ENCODE peak calls at places on chromosomes 5 and 9, in nine cellular contexts. One of them, this sample, is unnamed.

GRCh38 chr9:22041792-22042191 is 32.7 kb upstream of the CDKN2B start:
- DNase-seq in HuH-7: no peak
- DNase-seq in endothelial cell: no peak
- DNase-seq in KBM-7: no peak
- DNase-seq in NCI-H1417: no peak
- DNase-seq in Kasumi-1: no peak
- DNase-seq in PC-3: peak
- DNase-seq in H4: no peak
- DNase-seq in kidney tubule cell: peak
- DNase-seq in this sample: peak

GRCh38 chr5:152542741-152543140 is 137.7 kb upstream of the NMUR2 start:
- DNase-seq in PC-3: peak
- DNase-seq in H4: no peak
- DNase-seq in Kasumi-1: peak
- DNase-seq in KBM-7: peak
- DNase-seq in NCI-H1417: no peak
- DNase-seq in kidney tubule cell: peak
- DNase-seq in endothelial cell: peak
- DNase-seq in HuH-7: no peak
- DNase-seq in this sample: peak

GRCh38 chr5:62341783-62342475 is 35.9 kb downstream of the KIF2A start:
- DNase-seq in kidney tubule cell: no peak
- DNase-seq in HuH-7: no peak
- DNase-seq in H4: no peak
- DNase-seq in PC-3: no peak
- DNase-seq in Kasumi-1: no peak
- DNase-seq in endothelial cell: no peak
- DNase-seq in NCI-H1417: no peak
- DNase-seq in KBM-7: no peak
- DNase-seq in this sample: no peak

GRCh38 chr5:93162201-93162654 is 418.8 kb downstream of the NR2F1-AS1 start:
- DNase-seq in KBM-7: no peak
- DNase-seq in NCI-H1417: peak
- DNase-seq in H4: peak
- DNase-seq in HuH-7: no peak
- DNase-seq in PC-3: peak
- DNase-seq in kidney tubule cell: peak
- DNase-seq in endothelial cell: no peak
- DNase-seq in Kasumi-1: no peak
- DNase-seq in this sample: peak

GRCh38 chr5:72788851-72789505 is 27.5 kb upstream of the TNPO1 start:
- DNase-seq in HuH-7: no peak
- DNase-seq in NCI-H1417: no peak
- DNase-seq in Kasumi-1: no peak
- DNase-seq in H4: no peak
- DNase-seq in PC-3: peak
- DNase-seq in kidney tubule cell: peak
- DNase-seq in KBM-7: no peak
- DNase-seq in endothelial cell: no peak
- DNase-seq in this sample: no peak

GRCh38 chr9:84294551-84294950 is 46.0 kb downstream of the SLC28A3 start:
- DNase-seq in Kasumi-1: no peak
- DNase-seq in HuH-7: no peak
- DNase-seq in KBM-7: no peak
- DNase-seq in PC-3: no peak
- DNase-seq in kidney tubule cell: no peak
- DNase-seq in NCI-H1417: no peak
- DNase-seq in H4: no peak
- DNase-seq in endothelial cell: no peak
- DNase-seq in this sample: no peak

GRCh38 chr5:156380846-156381245 is 53.9 kb downstream of the SGCD start:
- DNase-seq in endothelial cell: no peak
- DNase-seq in kidney tubule cell: peak
- DNase-seq in H4: no peak
- DNase-seq in PC-3: no peak
- DNase-seq in Kasumi-1: no peak
- DNase-seq in KBM-7: no peak
- DNase-seq in HuH-7: no peak
- DNase-seq in NCI-H1417: no peak
- DNase-seq in this sample: no peak

GRCh38 chr5:155150012-155150411 is 136.5 kb downstream of the KIF4B start:
- DNase-seq in NCI-H1417: no peak
- DNase-seq in endothelial cell: no peak
- DNase-seq in Kasumi-1: peak
- DNase-seq in PC-3: no peak
- DNase-seq in HuH-7: no peak
- DNase-seq in H4: no peak
- DNase-seq in kidney tubule cell: no peak
- DNase-seq in KBM-7: peak
- DNase-seq in this sample: no peak

GRCh38 chr5:172110921-172111873 is 76.8 kb downstream of the STK10 start:
- DNase-seq in endothelial cell: no peak
- DNase-seq in H4: peak
- DNase-seq in HuH-7: no peak
- DNase-seq in PC-3: peak
- DNase-seq in Kasumi-1: peak
- DNase-seq in kidney tubule cell: no peak
- DNase-seq in KBM-7: peak
- DNase-seq in NCI-H1417: no peak
- DNase-seq in this sample: peak

GRCh38 chr5:14929293-14930065 is 57.9 kb upstream of the ANKH start:
- DNase-seq in kidney tubule cell: no peak
- DNase-seq in HuH-7: no peak
- DNase-seq in NCI-H1417: no peak
- DNase-seq in endothelial cell: no peak
- DNase-seq in Kasumi-1: no peak
- DNase-seq in PC-3: no peak
- DNase-seq in H4: no peak
- DNase-seq in KBM-7: no peak
- DNase-seq in this sample: peak

GRCh38 chr9:80504525-80505235 is 932.9 kb downstream of the TLE4 start:
- DNase-seq in H4: no peak
- DNase-seq in Kasumi-1: no peak
- DNase-seq in endothelial cell: no peak
- DNase-seq in HuH-7: no peak
- DNase-seq in KBM-7: no peak
- DNase-seq in PC-3: no peak
- DNase-seq in kidney tubule cell: no peak
- DNase-seq in NCI-H1417: no peak
- DNase-seq in this sample: peak

GRCh38 chr5:120564013-120564412 is 99.9 kb downstream of the PRR16 start:
- DNase-seq in Kasumi-1: no peak
- DNase-seq in H4: peak
- DNase-seq in kidney tubule cell: no peak
- DNase-seq in HuH-7: no peak
- DNase-seq in endothelial cell: no peak
- DNase-seq in NCI-H1417: no peak
- DNase-seq in KBM-7: no peak
- DNase-seq in PC-3: no peak
- DNase-seq in this sample: no peak

GRCh38 chr5:59673438-59674058 is 220.0 kb downstream of the PDE4D start:
- DNase-seq in PC-3: peak
- DNase-seq in kidney tubule cell: peak
- DNase-seq in HuH-7: no peak
- DNase-seq in Kasumi-1: peak
- DNase-seq in KBM-7: peak
- DNase-seq in NCI-H1417: peak
- DNase-seq in endothelial cell: no peak
- DNase-seq in H4: peak
- DNase-seq in this sample: peak

GRCh38 chr9:20569525-20569924 is 52.8 kb downstream of the MLLT3 start:
- DNase-seq in endothelial cell: no peak
- DNase-seq in HuH-7: no peak
- DNase-seq in H4: no peak
- DNase-seq in PC-3: peak
- DNase-seq in kidney tubule cell: no peak
- DNase-seq in Kasumi-1: no peak
- DNase-seq in NCI-H1417: no peak
- DNase-seq in KBM-7: no peak
- DNase-seq in this sample: no peak

GRCh38 chr9:38621434-38622082 is 1.2 kb upstream of the ANKRD18A start:
- DNase-seq in KBM-7: no peak
- DNase-seq in PC-3: peak
- DNase-seq in H4: no peak
- DNase-seq in HuH-7: no peak
- DNase-seq in Kasumi-1: no peak
- DNase-seq in endothelial cell: peak
- DNase-seq in NCI-H1417: peak
- DNase-seq in kidney tubule cell: peak
- DNase-seq in this sample: no peak

GRCh38 chr9:108776920-108777650 is 78.7 kb downstream of the ACTL7B start:
- DNase-seq in KBM-7: no peak
- DNase-seq in NCI-H1417: peak
- DNase-seq in endothelial cell: no peak
- DNase-seq in Kasumi-1: peak
- DNase-seq in kidney tubule cell: peak
- DNase-seq in HuH-7: no peak
- DNase-seq in PC-3: peak
- DNase-seq in H4: peak
- DNase-seq in this sample: peak

GRCh38 chr5:133383580-133383939 is 228.8 kb downstream of the FSTL4 start:
- DNase-seq in KBM-7: no peak
- DNase-seq in endothelial cell: no peak
- DNase-seq in kidney tubule cell: no peak
- DNase-seq in H4: no peak
- DNase-seq in HuH-7: no peak
- DNase-seq in Kasumi-1: no peak
- DNase-seq in NCI-H1417: peak
- DNase-seq in PC-3: no peak
- DNase-seq in this sample: no peak

GRCh38 chr5:94240616-94241287 is 377.7 kb downstream of the KIAA0825 start:
- DNase-seq in HuH-7: no peak
- DNase-seq in H4: no peak
- DNase-seq in NCI-H1417: no peak
- DNase-seq in PC-3: peak
- DNase-seq in KBM-7: no peak
- DNase-seq in endothelial cell: no peak
- DNase-seq in Kasumi-1: no peak
- DNase-seq in kidney tubule cell: no peak
- DNase-seq in this sample: no peak

GRCh38 chr9:72006481-72006880 is 53.9 kb downstream of the C9orf57 start:
- DNase-seq in HuH-7: no peak
- DNase-seq in NCI-H1417: no peak
- DNase-seq in PC-3: peak
- DNase-seq in endothelial cell: no peak
- DNase-seq in kidney tubule cell: peak
- DNase-seq in KBM-7: no peak
- DNase-seq in Kasumi-1: no peak
- DNase-seq in H4: no peak
- DNase-seq in this sample: peak

GRCh38 chr9:88535226-88535931 is 401 bp downstream of the NXNL2 start:
- DNase-seq in KBM-7: no peak
- DNase-seq in HuH-7: no peak
- DNase-seq in NCI-H1417: peak
- DNase-seq in PC-3: no peak
- DNase-seq in Kasumi-1: no peak
- DNase-seq in kidney tubule cell: no peak
- DNase-seq in endothelial cell: peak
- DNase-seq in H4: no peak
- DNase-seq in this sample: no peak

GRCh38 chr5:179139111-179139935 is 79.2 kb downstream of the ZNF354C start:
- DNase-seq in PC-3: no peak
- DNase-seq in endothelial cell: no peak
- DNase-seq in Kasumi-1: no peak
- DNase-seq in NCI-H1417: peak
- DNase-seq in KBM-7: no peak
- DNase-seq in H4: no peak
- DNase-seq in kidney tubule cell: no peak
- DNase-seq in HuH-7: no peak
- DNase-seq in this sample: no peak

GRCh38 chr5:38997579-38997978 is 76.6 kb downstream of the RICTOR start:
- DNase-seq in H4: no peak
- DNase-seq in KBM-7: no peak
- DNase-seq in endothelial cell: no peak
- DNase-seq in HuH-7: no peak
- DNase-seq in kidney tubule cell: no peak
- DNase-seq in PC-3: no peak
- DNase-seq in NCI-H1417: no peak
- DNase-seq in Kasumi-1: no peak
- DNase-seq in this sample: peak

GRCh38 chr9:103714992-103715391 is 379.1 kb upstream of the SMC2 start:
- DNase-seq in PC-3: no peak
- DNase-seq in kidney tubule cell: no peak
- DNase-seq in NCI-H1417: no peak
- DNase-seq in H4: peak
- DNase-seq in HuH-7: no peak
- DNase-seq in endothelial cell: no peak
- DNase-seq in KBM-7: no peak
- DNase-seq in Kasumi-1: no peak
- DNase-seq in this sample: no peak

GRCh38 chr5:139251281-139251687 is 42.3 kb upstream of the MATR3 start:
- DNase-seq in HuH-7: no peak
- DNase-seq in KBM-7: peak
- DNase-seq in NCI-H1417: no peak
- DNase-seq in H4: no peak
- DNase-seq in endothelial cell: no peak
- DNase-seq in kidney tubule cell: no peak
- DNase-seq in PC-3: peak
- DNase-seq in Kasumi-1: peak
- DNase-seq in this sample: no peak

GRCh38 chr5:149268928-149269557 is 2.6 kb upstream of the AFAP1L1 start:
- DNase-seq in Kasumi-1: peak
- DNase-seq in HuH-7: peak
- DNase-seq in KBM-7: peak
- DNase-seq in H4: peak
- DNase-seq in PC-3: peak
- DNase-seq in NCI-H1417: peak
- DNase-seq in endothelial cell: no peak
- DNase-seq in kidney tubule cell: peak
- DNase-seq in this sample: peak

GRCh38 chr9:89983411-89983810 is 378.6 kb downstream of the GADD45G start:
- DNase-seq in NCI-H1417: no peak
- DNase-seq in kidney tubule cell: no peak
- DNase-seq in endothelial cell: no peak
- DNase-seq in Kasumi-1: no peak
- DNase-seq in KBM-7: no peak
- DNase-seq in H4: no peak
- DNase-seq in HuH-7: no peak
- DNase-seq in PC-3: no peak
- DNase-seq in this sample: no peak

GRCh38 chr5:174531782-174532191 is 192.6 kb upstream of the MSX2 start:
- DNase-seq in PC-3: peak
- DNase-seq in H4: peak
- DNase-seq in Kasumi-1: peak
- DNase-seq in kidney tubule cell: peak
- DNase-seq in HuH-7: no peak
- DNase-seq in KBM-7: peak
- DNase-seq in endothelial cell: no peak
- DNase-seq in NCI-H1417: peak
- DNase-seq in this sample: no peak

GRCh38 chr9:35267716-35268115 is 105.9 kb downstream of the UNC13B start:
- DNase-seq in kidney tubule cell: no peak
- DNase-seq in Kasumi-1: no peak
- DNase-seq in endothelial cell: no peak
- DNase-seq in NCI-H1417: no peak
- DNase-seq in KBM-7: no peak
- DNase-seq in HuH-7: no peak
- DNase-seq in H4: no peak
- DNase-seq in PC-3: no peak
- DNase-seq in this sample: peak

GRCh38 chr5:78328585-78329173 is 31.7 kb upstream of the SCAMP1 start:
- DNase-seq in PC-3: no peak
- DNase-seq in HuH-7: no peak
- DNase-seq in endothelial cell: no peak
- DNase-seq in NCI-H1417: no peak
- DNase-seq in H4: peak
- DNase-seq in kidney tubule cell: no peak
- DNase-seq in Kasumi-1: no peak
- DNase-seq in KBM-7: no peak
- DNase-seq in this sample: peak

GRCh38 chr9:5617749-5618148 is 11.2 kb upstream of the RIC1 start:
- DNase-seq in PC-3: no peak
- DNase-seq in Kasumi-1: peak
- DNase-seq in KBM-7: peak
- DNase-seq in NCI-H1417: no peak
- DNase-seq in H4: no peak
- DNase-seq in endothelial cell: no peak
- DNase-seq in kidney tubule cell: no peak
- DNase-seq in HuH-7: no peak
- DNase-seq in this sample: no peak

GRCh38 chr9:127418037-127418471 is 6.1 kb upstream of the ZNF79 start:
- DNase-seq in NCI-H1417: peak
- DNase-seq in HuH-7: peak
- DNase-seq in Kasumi-1: peak
- DNase-seq in H4: no peak
- DNase-seq in PC-3: peak
- DNase-seq in endothelial cell: peak
- DNase-seq in kidney tubule cell: peak
- DNase-seq in KBM-7: peak
- DNase-seq in this sample: no peak